ENCODE peak calls at places on chromosomes 4 and X, in six cellular contexts. One of them, this sample, is unnamed.

GRCh38 chrX:72094894-72095293 is 36.8 kb downstream of the RTL5 start:
- DNase-seq in HCT116: no peak
- DNase-seq in K562: peak; percentile 44
- DNase-seq in HepG2: no peak
- DNase-seq in H1: no peak
- DNase-seq in GM12878: no peak
- DNase-seq in this sample: no peak

GRCh38 chr4:20313237-20314030 is 61.7 kb downstream of the SLIT2 start:
- DNase-seq in HCT116: peak; percentile 24
- DNase-seq in K562: peak; percentile 9
- DNase-seq in HepG2: peak; percentile 21
- DNase-seq in H1: peak; percentile 80
- DNase-seq in GM12878: peak; percentile 1
- DNase-seq in this sample: peak; percentile 30

GRCh38 chr4:7964459-7964858 is 24.8 kb upstream of the AFAP1 start:
- DNase-seq in HCT116: no peak
- DNase-seq in K562: peak; percentile 10
- DNase-seq in HepG2: no peak
- DNase-seq in H1: no peak
- DNase-seq in GM12878: no peak
- DNase-seq in this sample: no peak

GRCh38 chr4:114512595-114513295 is 85.9 kb upstream of the UGT8 start:
- DNase-seq in HCT116: no peak
- DNase-seq in K562: no peak
- DNase-seq in HepG2: no peak
- DNase-seq in H1: no peak
- DNase-seq in GM12878: no peak
- DNase-seq in this sample: no peak

GRCh38 chr4:159655547-159655946 is 552.7 kb downstream of the RAPGEF2 start:
- DNase-seq in HCT116: peak; percentile 16
- DNase-seq in K562: no peak
- DNase-seq in HepG2: no peak
- DNase-seq in H1: no peak
- DNase-seq in GM12878: no peak
- DNase-seq in this sample: no peak

GRCh38 chr4:40212674-40213504 is 16.1 kb downstream of the RHOH start:
- DNase-seq in HCT116: no peak
- DNase-seq in K562: no peak
- DNase-seq in HepG2: no peak
- DNase-seq in H1: no peak
- DNase-seq in GM12878: no peak
- DNase-seq in this sample: no peak

GRCh38 chrX:151973262-151973661 is 1.2 kb downstream of the GABRE start:
- DNase-seq in HCT116: no peak
- DNase-seq in K562: no peak
- DNase-seq in HepG2: no peak
- DNase-seq in H1: no peak
- DNase-seq in GM12878: no peak
- DNase-seq in this sample: no peak

GRCh38 chr4:169100656-169101055 is 90.6 kb upstream of the CBR4 start:
- DNase-seq in HCT116: no peak
- DNase-seq in K562: peak; percentile 48
- DNase-seq in HepG2: no peak
- DNase-seq in H1: no peak
- DNase-seq in GM12878: no peak
- DNase-seq in this sample: no peak

GRCh38 chr4:183324619-183325018 is 2.4 kb upstream of the CLDN24 start:
- DNase-seq in HCT116: no peak
- DNase-seq in K562: no peak
- DNase-seq in HepG2: no peak
- DNase-seq in H1: no peak
- DNase-seq in GM12878: no peak
- DNase-seq in this sample: no peak

GRCh38 chr4:169018406-169018805 is 8.4 kb upstream of the CBR4 start:
- DNase-seq in HCT116: no peak
- DNase-seq in K562: no peak
- DNase-seq in HepG2: no peak
- DNase-seq in H1: no peak
- DNase-seq in GM12878: no peak
- DNase-seq in this sample: no peak

GRCh38 chrX:110748256-110748811 is 47.3 kb downstream of the CHRDL1 start:
- DNase-seq in HCT116: no peak
- DNase-seq in K562: no peak
- DNase-seq in HepG2: no peak
- DNase-seq in H1: no peak
- DNase-seq in GM12878: no peak
- DNase-seq in this sample: no peak

GRCh38 chrX:39946822-39947221 is 150.9 kb downstream of the BCOR start:
- DNase-seq in HCT116: no peak
- DNase-seq in K562: no peak
- DNase-seq in HepG2: no peak
- DNase-seq in H1: no peak
- DNase-seq in GM12878: no peak
- DNase-seq in this sample: no peak

GRCh38 chrX:129777218-129777768 is 2.5 kb upstream of the SASH3 start:
- DNase-seq in HCT116: no peak
- DNase-seq in K562: no peak
- DNase-seq in HepG2: peak; percentile 19
- DNase-seq in H1: no peak
- DNase-seq in GM12878: no peak
- DNase-seq in this sample: no peak

GRCh38 chrX:55007633-55008032 is 7.5 kb downstream of the APEX2 start:
- DNase-seq in HCT116: no peak
- DNase-seq in K562: no peak
- DNase-seq in HepG2: peak; percentile 73
- DNase-seq in H1: no peak
- DNase-seq in GM12878: no peak
- DNase-seq in this sample: no peak

GRCh38 chrX:45806410-45807121 is 605.9 kb upstream of the DIPK2B start:
- DNase-seq in HCT116: no peak
- DNase-seq in K562: no peak
- DNase-seq in HepG2: no peak
- DNase-seq in H1: no peak
- DNase-seq in GM12878: peak; percentile 5
- DNase-seq in this sample: no peak

DNA sequence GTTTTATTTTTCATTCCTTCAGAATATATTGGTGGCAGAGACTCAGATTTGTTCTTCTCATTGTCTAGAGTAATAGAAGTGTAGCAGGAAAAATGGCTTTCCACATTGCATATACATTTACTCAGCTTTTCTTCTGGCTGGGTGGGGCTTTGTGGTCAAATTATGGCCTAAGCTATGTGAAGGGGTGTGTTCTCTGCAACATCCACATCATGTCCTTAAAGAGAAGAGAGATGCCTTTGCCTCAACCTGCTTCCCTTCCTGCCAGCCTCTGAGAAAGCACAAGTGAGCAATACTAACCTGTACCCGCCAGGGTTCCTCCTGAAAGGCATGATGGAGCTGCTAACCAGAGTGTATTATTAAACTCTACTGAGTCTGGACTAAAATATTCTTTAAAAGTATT is 695.6 kb upstream of the FAM241A start:
- DNase-seq in HCT116: no peak
- DNase-seq in K562: no peak
- DNase-seq in HepG2: no peak
- DNase-seq in H1: no peak
- DNase-seq in GM12878: no peak
- DNase-seq in this sample: no peak
- H3K9ac ChIP-seq in HCT116: no peak overlapping the region
- H3K9ac ChIP-seq in K562: no peak overlapping the region
- H3K9ac ChIP-seq in HepG2: no peak overlapping the region
- H3K9ac ChIP-seq in H1: no peak overlapping the region
- H3K9ac ChIP-seq in GM12878: no peak overlapping the region
- H3K9ac ChIP-seq in this sample: no peak overlapping the region

GRCh38 chr4:105243446-105243845 is 96.8 kb downstream of the TET2 start:
- DNase-seq in HCT116: no peak
- DNase-seq in K562: no peak
- DNase-seq in HepG2: no peak
- DNase-seq in H1: no peak
- DNase-seq in GM12878: no peak
- DNase-seq in this sample: no peak

GRCh38 chr4:105246712-105247111 is 100.0 kb downstream of the TET2 start:
- DNase-seq in HCT116: no peak
- DNase-seq in K562: no peak
- DNase-seq in HepG2: no peak
- DNase-seq in H1: no peak
- DNase-seq in GM12878: no peak
- DNase-seq in this sample: no peak

DNA sequence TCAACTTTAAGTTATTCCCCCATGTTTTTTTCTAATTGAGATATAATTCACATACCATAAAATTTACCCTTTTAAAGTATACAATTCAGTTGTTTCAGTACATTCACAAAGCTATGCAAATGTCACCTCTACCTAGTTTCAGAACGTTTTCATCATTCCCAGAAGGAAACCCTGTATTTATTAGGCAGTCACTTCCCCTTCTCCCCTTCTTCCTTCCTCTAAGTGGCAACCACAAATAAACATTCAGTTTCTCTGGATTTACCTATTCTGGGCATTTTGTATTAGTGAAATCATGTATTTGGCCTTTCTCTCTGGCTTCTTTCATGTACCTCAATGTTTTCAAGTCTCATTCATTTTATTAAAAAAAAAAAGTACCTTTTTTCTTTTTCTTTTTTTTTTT is 101.9 kb downstream of the TET2 start:
- DNase-seq in HCT116: no peak
- DNase-seq in K562: no peak
- DNase-seq in HepG2: no peak
- DNase-seq in H1: no peak
- DNase-seq in GM12878: no peak
- DNase-seq in this sample: no peak
- H3K36me3 ChIP-seq in HCT116: no peaks in the 10 kb centered on the region
- H3K36me3 ChIP-seq in K562: no peaks in the 10 kb centered on the region
- H3K36me3 ChIP-seq in HepG2: no peaks in the 10 kb centered on the region
- H3K36me3 ChIP-seq in H1: no peaks in the 10 kb centered on the region
- H3K36me3 ChIP-seq in GM12878: peaks cover 24% of the 10 kb centered on the region
- H3K36me3 ChIP-seq in this sample: no peaks in the 10 kb centered on the region

GRCh38 chr4:118175506-118175905 is 141.2 kb downstream of the NDST3 start:
- DNase-seq in HCT116: no peak
- DNase-seq in K562: no peak
- DNase-seq in HepG2: no peak
- DNase-seq in H1: no peak
- DNase-seq in GM12878: no peak
- DNase-seq in this sample: no peak

GRCh38 chr4:118171381-118171780 is 137.1 kb downstream of the NDST3 start:
- DNase-seq in HCT116: no peak
- DNase-seq in K562: no peak
- DNase-seq in HepG2: no peak
- DNase-seq in H1: no peak
- DNase-seq in GM12878: no peak
- DNase-seq in this sample: no peak

GRCh38 chr4:118173956-118174355 is 139.7 kb downstream of the NDST3 start:
- DNase-seq in HCT116: no peak
- DNase-seq in K562: no peak
- DNase-seq in HepG2: no peak
- DNase-seq in H1: no peak
- DNase-seq in GM12878: no peak
- DNase-seq in this sample: no peak

GRCh38 chr4:118177121-118177520 is 142.8 kb downstream of the NDST3 start:
- DNase-seq in HCT116: no peak
- DNase-seq in K562: no peak
- DNase-seq in HepG2: no peak
- DNase-seq in H1: no peak
- DNase-seq in GM12878: no peak
- DNase-seq in this sample: no peak

GRCh38 chr4:118173126-118173525 is 138.8 kb downstream of the NDST3 start:
- DNase-seq in HCT116: no peak
- DNase-seq in K562: no peak
- DNase-seq in HepG2: no peak
- DNase-seq in H1: no peak
- DNase-seq in GM12878: no peak
- DNase-seq in this sample: no peak
- TF ChIP-seq ZNF274 in HCT116: no peak
- TF ChIP-seq ZNF274 in K562: no peak
- TF ChIP-seq ZNF274 in HepG2: no peak
- TF ChIP-seq ZNF274 in H1: no peak
- TF ChIP-seq ZNF274 in GM12878: no peak
- TF ChIP-seq ZNF274 in this sample: no peak

DNA sequence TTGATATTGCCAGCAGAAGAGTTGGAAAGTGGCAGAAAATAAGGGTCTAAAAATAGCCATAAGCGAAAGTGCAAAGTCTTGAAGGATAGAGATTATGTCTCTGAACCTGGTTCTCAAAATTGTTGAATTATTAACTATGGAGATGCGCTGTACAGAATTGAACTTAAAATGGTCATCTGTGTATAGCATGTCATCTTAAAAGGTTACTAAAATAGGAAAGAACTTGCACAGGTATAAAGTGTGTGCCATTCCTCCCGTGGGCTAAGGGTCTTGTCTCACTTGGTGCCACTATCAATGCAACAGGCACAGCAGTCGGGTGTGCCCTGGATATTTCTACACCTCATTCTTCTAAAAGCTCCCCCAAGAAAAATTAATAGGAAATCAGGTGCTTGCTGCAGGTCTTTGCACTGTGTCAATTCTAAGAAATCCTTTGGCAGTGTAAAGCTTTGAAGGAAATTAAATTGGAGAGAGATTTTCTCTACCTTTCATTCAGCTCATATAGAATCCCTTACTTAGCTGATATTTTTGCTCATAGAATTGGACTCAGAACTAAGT is 2.4 kb downstream of the SORBS2 start:
- DNase-seq in HCT116: no peak
- DNase-seq in K562: no peak
- DNase-seq in HepG2: no peak
- DNase-seq in H1: no peak
- DNase-seq in GM12878: no peak
- DNase-seq in this sample: no peak
- H3K9ac ChIP-seq in HCT116: no peak overlapping the region
- H3K9ac ChIP-seq in K562: no peak overlapping the region
- H3K9ac ChIP-seq in HepG2: peak overlapping the region; percentile 83
- H3K9ac ChIP-seq in H1: no peak overlapping the region
- H3K9ac ChIP-seq in GM12878: no peak overlapping the region
- H3K9ac ChIP-seq in this sample: no peak overlapping the region

This sample was measured in NT2/D1.